ENCODE peak calls at places on chromosome 18, in nine cellular contexts. M is ascending aorta, R is breast epithelium, L is K562, P is lung, O is endodermal cell, Z is PC-3, E is ovary, J is spleen. X is an unnamed sample.
A peak's percentile ranks its signal among the peaks of the same experiment; 100 is the strongest.

GRCh38 chr18:71020342-71021096 is 731.7 kb downstream of the SOCS6 start:
- DNase-seq in M (no peak), R (no peak), L (no peak), P (no peak), O (no peak), Z (peak; percentile 23), E (no peak), J (no peak), X (no peak)

GRCh38 chr18:73924836-73925235 is 222.8 kb downstream of the FBXO15 start:
- DNase-seq in M (no peak), R (no peak), L (no peak), P (no peak), O (no peak), Z (no peak), E (no peak), J (no peak), X (no peak)

GRCh38 chr18:65737346-65737745 is 13.5 kb upstream of the CDH7 start:
- DNase-seq in M (no peak), R (no peak), L (no peak), P (no peak), O (no peak), Z (no peak), E (no peak), J (no peak), X (no peak)

GRCh38 chr18:48713302-48713701 is 174.5 kb downstream of the CTIF start:
- DNase-seq in M (no peak), R (no peak), L (no peak), P (peak; percentile 38), O (no peak), Z (no peak), E (peak; percentile 38), J (peak; percentile 76), X (peak; percentile 88)

GRCh38 chr18:79386547-79386946 is 9.2 kb upstream of the NFATC1 start:
- DNase-seq in M (no peak), R (no peak), L (no peak), P (no peak), O (peak; percentile 35), Z (no peak), E (no peak), J (peak; percentile 71), X (no peak)

GRCh38 chr18:32548688-32549087 is 78.0 kb upstream of the GAREM1 start:
- DNase-seq in M (no peak), R (no peak), L (no peak), P (no peak), O (peak; percentile 72), Z (no peak), E (no peak), J (no peak), X (no peak)

GRCh38 chr18:52341617-52342381 is 1.8 kb downstream of the DCC start:
- DNase-seq in M (no peak), R (no peak), L (no peak), P (no peak), O (peak; percentile 80), Z (no peak), E (no peak), J (no peak), X (no peak)

GRCh38 chr18:1917546-1917945 is 653.8 kb downstream of the METTL4 start:
- DNase-seq in M (no peak), R (no peak), L (no peak), P (no peak), O (no peak), Z (no peak), E (no peak), J (no peak), X (no peak)

GRCh38 chr18:49459404-49460171 is 857 bp downstream of the DYM start:
- DNase-seq in M (no peak), R (no peak), L (no peak), P (no peak), O (no peak), Z (peak; percentile 16), E (no peak), J (no peak), X (no peak)

GRCh38 chr18:3692113-3692621 is 242.2 kb downstream of the TGIF1 start:
- DNase-seq in M (no peak), R (no peak), L (no peak), P (no peak), O (peak; percentile 29), Z (no peak), E (no peak), J (no peak), X (no peak)

GRCh38 chr18:79577451-79578395 is 101.9 kb upstream of the CTDP1 start:
- DNase-seq in M (no peak), R (no peak), L (peak; percentile 17), P (no peak), O (peak; percentile 34), Z (no peak), E (peak; percentile 75), J (peak; percentile 78), X (no peak)

GRCh38 chr18:72840109-72840508 is 27.7 kb downstream of the NETO1 start:
- DNase-seq in M (no peak), R (no peak), L (no peak), P (no peak), O (no peak), Z (no peak), E (no peak), J (no peak), X (no peak)

GRCh38 chr18:53457068-53457467 is 767.4 kb downstream of the MBD2 start:
- DNase-seq in M (no peak), R (no peak), L (no peak), P (no peak), O (no peak), Z (no peak), E (no peak), J (no peak), X (no peak)

GRCh38 chr18:79493801-79494211 is 98.1 kb downstream of the NFATC1 start:
- DNase-seq in M (no peak), R (no peak), L (no peak), P (no peak), O (no peak), Z (no peak), E (peak; percentile 15), J (peak; percentile 67), X (no peak)

GRCh38 chr18:3806656-3807055 is 356.7 kb downstream of the TGIF1 start:
- DNase-seq in M (no peak), R (no peak), L (no peak), P (no peak), O (no peak), Z (no peak), E (no peak), J (no peak), X (no peak)

DNA sequence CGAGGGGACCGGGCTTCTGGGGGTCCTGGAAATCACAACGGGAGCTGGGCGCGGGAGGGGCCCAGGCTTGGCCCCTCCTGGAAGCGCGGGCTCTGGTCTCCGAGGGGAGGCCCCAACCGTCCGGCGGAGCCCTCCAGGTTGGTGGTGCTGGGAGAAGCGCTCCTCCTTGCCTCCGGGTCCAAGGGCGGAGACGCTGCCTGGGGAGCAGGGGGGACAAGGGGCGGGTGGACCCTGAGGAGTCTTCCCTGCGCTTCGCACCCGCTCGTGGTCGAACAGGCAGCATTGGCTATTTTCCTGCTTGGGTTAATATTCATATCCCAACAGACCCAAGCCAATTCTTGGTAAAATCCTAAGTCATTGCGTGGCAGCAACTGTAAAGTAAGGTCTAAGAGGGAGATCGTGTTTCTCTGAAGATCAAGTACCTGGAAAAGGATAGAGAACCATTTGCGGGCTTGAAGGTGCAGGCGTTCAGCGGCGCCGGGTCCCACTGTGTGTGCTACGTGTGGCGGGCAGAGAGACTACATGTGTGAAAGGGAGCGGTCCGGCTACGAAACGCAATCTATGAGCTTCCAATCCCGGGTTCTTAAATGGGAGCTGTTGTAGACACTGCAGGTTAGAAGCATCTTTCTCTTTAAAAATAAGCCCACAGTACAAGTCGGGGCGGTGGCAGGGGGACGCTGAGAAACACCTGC is 805 bp downstream of the CIDEA start:
- DNase-seq in M (no peak), R (no peak), L (no peak), P (no peak), O (peak; percentile 59), Z (no peak), E (no peak), J (peak; percentile 63), X (peak; percentile 33)
- H3K4me3 ChIP-seq in M (no peak overlapping the region), R (no peak overlapping the region), L (no peak overlapping the region), P (no peak overlapping the region), O (peak overlapping the region; percentile 59), Z (no peak overlapping the region), E (no peak overlapping the region), J (no peak overlapping the region), X (peak overlapping the region; percentile 56)

DNA sequence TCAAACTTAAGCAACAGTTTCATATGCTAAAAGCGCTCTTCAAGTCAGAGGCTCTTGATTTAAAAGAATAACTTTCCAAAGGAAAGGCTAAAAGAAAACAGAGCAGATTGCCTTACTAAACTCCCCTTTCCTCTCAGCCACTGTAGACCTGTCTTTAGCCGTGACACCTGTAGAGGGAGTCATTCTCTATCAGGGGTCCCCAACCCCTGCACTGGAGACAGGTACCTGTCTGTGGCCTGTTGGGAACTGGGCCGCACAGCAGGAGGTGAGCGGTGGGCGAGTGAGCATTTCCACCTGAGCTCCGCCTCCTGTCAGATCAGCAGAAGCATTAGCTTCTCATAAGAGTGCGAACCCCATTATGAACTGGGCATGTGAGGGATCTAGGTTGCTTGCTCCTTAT is 9.6 kb downstream of the SLC14A1 start:
- DNase-seq in M (no peak), R (no peak), L (no peak), P (no peak), O (peak; percentile 82), Z (no peak), E (no peak), J (no peak), X (no peak)
- TF ChIP-seq CTCF in M (no peak), R (no peak), L (peak; percentile 22), P (no peak), O (peak; percentile 75), Z (no peak), E (no peak), J (no peak), X (no peak)

DNA sequence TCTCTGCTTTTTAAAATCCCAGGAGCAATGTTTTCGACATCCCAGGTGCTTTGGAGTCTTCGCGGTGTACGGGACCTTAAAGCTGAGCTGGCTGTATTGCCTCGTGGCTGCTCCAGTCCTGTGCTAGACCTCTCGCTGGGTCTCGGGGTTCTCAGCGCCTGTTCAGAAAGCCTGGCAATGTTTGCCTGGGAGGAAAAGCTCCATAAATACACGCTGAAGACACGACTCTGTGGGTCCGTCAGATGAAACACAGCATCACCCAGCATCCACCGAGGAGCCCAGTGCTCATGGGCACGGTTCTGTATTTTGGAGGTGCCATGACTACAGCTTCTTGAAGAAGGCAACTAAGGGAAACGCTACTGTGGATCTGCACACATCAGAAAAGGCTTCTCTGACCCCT is 21.6 kb downstream of the MBP start:
- DNase-seq in M (no peak), R (no peak), L (no peak), P (no peak), O (peak; percentile 32), Z (no peak), E (no peak), J (no peak), X (no peak)
- H3K4me1 ChIP-seq in M (peaks cover 5% of the 10 kb centered on the region), R (peaks cover 8% of the 10 kb centered on the region), L (no peaks in the 10 kb centered on the region), P (peaks cover 14% of the 10 kb centered on the region), O (peaks cover 14% of the 10 kb centered on the region), Z (no peaks in the 10 kb centered on the region), E (peaks cover 30% of the 10 kb centered on the region), J (peaks cover 87% of the 10 kb centered on the region), X (peaks cover 71% of the 10 kb centered on the region)

DNA sequence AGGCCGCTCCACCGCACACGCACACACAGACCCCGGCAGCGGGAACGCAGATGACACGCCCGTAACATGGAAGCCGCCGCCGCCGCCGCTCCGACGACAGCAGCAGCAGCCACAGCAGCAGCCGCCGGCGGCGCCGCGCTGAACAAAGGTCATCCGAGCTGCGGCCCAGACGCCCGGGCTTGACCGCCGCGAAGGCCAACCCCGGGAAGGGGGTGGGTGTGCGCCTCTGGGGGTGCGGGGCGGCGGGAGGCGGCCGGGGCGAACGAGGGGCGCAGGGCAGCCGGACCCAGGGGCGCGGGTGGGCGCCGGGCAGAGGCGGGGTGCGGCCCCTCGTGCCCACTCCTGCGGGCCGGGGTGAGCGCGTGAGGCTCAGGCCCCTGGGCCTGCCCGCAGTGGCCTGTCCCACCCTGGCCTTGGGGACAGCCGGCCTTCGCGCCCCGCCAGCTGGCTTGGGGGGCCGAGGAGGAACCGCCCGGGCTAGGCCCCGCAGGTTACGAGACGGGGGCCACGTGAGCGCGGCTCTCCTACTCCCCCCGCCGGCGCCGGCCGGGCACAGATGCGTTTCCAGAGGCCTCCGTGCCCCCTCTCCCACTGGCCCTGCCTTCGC is 1.0 kb upstream of the ZNF532 start:
- DNase-seq in M (no peak), R (no peak), L (no peak), P (peak; percentile 37), O (peak; percentile 65), Z (peak; percentile 38), E (peak; percentile 51), J (peak; percentile 89), X (peak; percentile 77)
- H3K4me3 ChIP-seq in M (peak overlapping the region; percentile 52), R (peak overlapping the region; percentile 47), L (no peak overlapping the region), P (peak overlapping the region; percentile 51), O (no peak overlapping the region), Z (peak overlapping the region; percentile 54), E (peak overlapping the region; percentile 42), J (peak overlapping the region; percentile 24), X (peak overlapping the region; percentile 73)